ENCODE peak calls at places on chromosomes 2 and 18, in five cellular contexts. One of them, this sample, is unnamed. For H3K4me1, the result is how much of the 10 kb centered on the place peaks cover.

GRCh38 chr2:203583696-203584095 is 48.6 kb upstream of the RAPH1 start:
- DNase-seq in upper lobe of left lung: peak
- DNase-seq in stomach: no peak
- DNase-seq in sigmoid colon: no peak
- DNase-seq in tibial nerve: no peak
- DNase-seq in this sample: peak

GRCh38 chr2:20438334-20439192 is 8.3 kb upstream of the RHOB start:
- DNase-seq in stomach: no peak
- DNase-seq in upper lobe of left lung: peak
- DNase-seq in tibial nerve: peak
- DNase-seq in sigmoid colon: peak
- DNase-seq in this sample: peak

GRCh38 chr2:72367530-72368225 is 220.0 kb upstream of the CYP26B1 start:
- DNase-seq in upper lobe of left lung: peak
- DNase-seq in tibial nerve: peak
- DNase-seq in sigmoid colon: no peak
- DNase-seq in stomach: peak
- DNase-seq in this sample: peak

GRCh38 chr2:108927936-108928659 is 60.9 kb downstream of the EDAR start:
- DNase-seq in tibial nerve: peak
- DNase-seq in upper lobe of left lung: no peak
- DNase-seq in sigmoid colon: peak
- DNase-seq in stomach: peak
- DNase-seq in this sample: peak

GRCh38 chr18:43627833-43628370 is 350.6 kb upstream of the SYT4 start:
- DNase-seq in tibial nerve: no peak
- DNase-seq in stomach: no peak
- DNase-seq in sigmoid colon: no peak
- DNase-seq in upper lobe of left lung: no peak
- DNase-seq in this sample: no peak

GRCh38 chr18:4125939-4126250 is 329.2 kb downstream of the DLGAP1 start:
- DNase-seq in stomach: no peak
- DNase-seq in upper lobe of left lung: no peak
- DNase-seq in tibial nerve: no peak
- DNase-seq in sigmoid colon: no peak
- DNase-seq in this sample: no peak

GRCh38 chr2:73264332-73264606 is 20.0 kb downstream of the FBXO41 start:
- DNase-seq in tibial nerve: no peak
- DNase-seq in sigmoid colon: no peak
- DNase-seq in upper lobe of left lung: no peak
- DNase-seq in stomach: no peak
- DNase-seq in this sample: no peak

GRCh38 chr2:182300603-182301002 is 126.2 kb downstream of the PDE1A start:
- DNase-seq in tibial nerve: no peak
- DNase-seq in sigmoid colon: no peak
- DNase-seq in stomach: no peak
- DNase-seq in upper lobe of left lung: no peak
- DNase-seq in this sample: no peak

GRCh38 chr2:218017211-218018053 is 14.6 kb upstream of the TNS1 start:
- DNase-seq in tibial nerve: no peak
- DNase-seq in sigmoid colon: no peak
- DNase-seq in stomach: no peak
- DNase-seq in upper lobe of left lung: no peak
- DNase-seq in this sample: no peak

GRCh38 chr2:179410552-179411356 is 146.1 kb upstream of the SESTD1 start:
- DNase-seq in stomach: peak
- DNase-seq in tibial nerve: peak
- DNase-seq in upper lobe of left lung: peak
- DNase-seq in sigmoid colon: peak
- DNase-seq in this sample: peak

GRCh38 chr2:188346059-188346458 is 54.4 kb downstream of the GULP1 start:
- DNase-seq in stomach: no peak
- DNase-seq in upper lobe of left lung: no peak
- DNase-seq in sigmoid colon: no peak
- DNase-seq in tibial nerve: no peak
- DNase-seq in this sample: no peak

GRCh38 chr2:215401896-215402379 is 33.9 kb downstream of the FN1 start:
- DNase-seq in sigmoid colon: no peak
- DNase-seq in upper lobe of left lung: no peak
- DNase-seq in tibial nerve: peak
- DNase-seq in stomach: no peak
- DNase-seq in this sample: no peak

GRCh38 chr2:108257757-108258331 is 18.1 kb downstream of the SULT1C3 start:
- DNase-seq in stomach: no peak
- DNase-seq in tibial nerve: no peak
- DNase-seq in upper lobe of left lung: no peak
- DNase-seq in sigmoid colon: no peak
- DNase-seq in this sample: no peak

GRCh38 chr2:45027051-45027450 is 17.8 kb upstream of the SIX2 start:
- DNase-seq in tibial nerve: no peak
- DNase-seq in upper lobe of left lung: no peak
- DNase-seq in stomach: no peak
- DNase-seq in sigmoid colon: no peak
- DNase-seq in this sample: no peak

GRCh38 chr18:45628979-45629958 is 14.0 kb downstream of the SLC14A2 start:
- DNase-seq in sigmoid colon: no peak
- DNase-seq in stomach: no peak
- DNase-seq in upper lobe of left lung: no peak
- DNase-seq in tibial nerve: no peak
- DNase-seq in this sample: no peak
- TF ChIP-seq EP300 in sigmoid colon: no peak
- TF ChIP-seq EP300 in stomach: no peak
- TF ChIP-seq EP300 in upper lobe of left lung: no peak
- TF ChIP-seq EP300 in tibial nerve: no peak
- TF ChIP-seq EP300 in this sample: no peak

DNA sequence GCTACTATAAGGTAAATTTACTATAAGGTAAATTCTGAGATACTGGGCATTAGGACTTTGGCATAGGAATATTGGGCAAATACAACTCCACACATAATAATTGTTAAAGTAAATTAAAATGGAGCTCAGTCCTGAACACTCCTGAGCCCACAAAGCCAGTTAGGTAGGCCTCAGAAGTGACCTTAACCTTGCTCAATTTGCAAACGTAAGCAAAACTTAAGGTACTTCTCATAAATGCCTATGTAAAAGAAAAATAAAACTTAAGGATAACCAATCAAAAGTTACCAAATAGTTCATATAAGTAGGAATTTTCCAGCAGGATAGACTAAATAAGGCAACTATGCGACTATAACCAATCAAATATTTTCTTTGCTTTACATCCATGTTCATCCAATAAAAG is 197.7 kb downstream of the MC4R start:
- DNase-seq in upper lobe of left lung: no peak
- DNase-seq in tibial nerve: no peak
- DNase-seq in sigmoid colon: no peak
- DNase-seq in stomach: no peak
- DNase-seq in this sample: no peak
- H3K4me1 ChIP-seq in upper lobe of left lung: under half
- H3K4me1 ChIP-seq in tibial nerve: under half
- H3K4me1 ChIP-seq in sigmoid colon: under half
- H3K4me1 ChIP-seq in stomach: under half
- H3K4me1 ChIP-seq in this sample: under half

GRCh38 chr2:157876066-157876770 is at the start of gene ACVR1:
- DNase-seq in upper lobe of left lung: peak
- DNase-seq in stomach: peak
- DNase-seq in sigmoid colon: peak
- DNase-seq in tibial nerve: peak
- DNase-seq in this sample: peak
- TF ChIP-seq CTCF in upper lobe of left lung: peak
- TF ChIP-seq CTCF in stomach: peak
- TF ChIP-seq CTCF in sigmoid colon: no peak
- TF ChIP-seq CTCF in tibial nerve: peak
- TF ChIP-seq CTCF in this sample: peak

GRCh38 chr2:144468823-144469595 is 50.9 kb downstream of the ZEB2 start:
- DNase-seq in sigmoid colon: no peak
- DNase-seq in stomach: no peak
- DNase-seq in tibial nerve: no peak
- DNase-seq in upper lobe of left lung: no peak
- DNase-seq in this sample: no peak
- TF ChIP-seq EP300 in sigmoid colon: no peak
- TF ChIP-seq EP300 in stomach: no peak
- TF ChIP-seq EP300 in tibial nerve: no peak
- TF ChIP-seq EP300 in upper lobe of left lung: no peak
- TF ChIP-seq EP300 in this sample: no peak

DNA sequence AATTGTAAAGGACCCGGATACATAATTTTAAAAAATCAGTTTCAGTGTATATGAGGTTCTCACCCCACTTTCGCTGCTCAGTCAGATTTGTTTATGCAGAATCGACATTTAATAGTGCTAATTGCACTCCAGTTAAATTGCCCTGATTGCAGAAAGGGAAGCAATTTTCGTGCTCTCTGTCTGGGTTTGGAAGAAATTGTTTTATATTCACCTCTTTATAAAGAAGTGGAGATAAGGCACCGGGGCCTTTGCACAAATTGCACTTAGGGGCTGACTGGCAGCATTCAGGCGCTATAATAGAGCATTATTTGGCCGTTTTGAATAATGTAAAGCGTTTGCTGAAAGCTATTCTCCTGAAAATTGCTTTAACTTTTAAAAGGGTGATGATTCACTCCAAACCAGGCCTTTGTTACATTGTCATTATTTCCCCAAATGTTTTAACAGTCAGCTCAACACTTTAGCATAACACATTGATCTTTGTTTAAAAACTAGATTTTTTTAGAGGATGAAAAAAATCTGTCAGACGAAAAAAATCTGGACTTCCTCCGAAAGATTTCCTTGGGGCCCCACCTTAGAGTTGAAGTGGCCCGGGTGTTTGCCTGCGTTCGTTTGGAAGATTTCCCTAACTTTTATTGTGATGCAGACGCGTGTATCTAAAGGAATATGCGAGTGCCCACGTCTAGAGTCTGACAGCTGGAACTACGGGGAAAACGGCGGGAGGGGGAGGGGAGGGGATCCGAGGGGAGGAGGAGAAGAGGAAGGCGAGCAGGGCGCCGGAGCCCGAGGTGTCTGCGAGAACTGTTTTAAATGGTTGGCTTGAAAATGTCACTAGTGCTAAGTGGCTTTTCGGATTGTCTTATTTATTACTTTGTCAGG is 2.8 kb upstream of the SP9 start:
- DNase-seq in stomach: no peak
- DNase-seq in tibial nerve: no peak
- DNase-seq in upper lobe of left lung: no peak
- DNase-seq in sigmoid colon: no peak
- DNase-seq in this sample: no peak
- H3K4me1 ChIP-seq in stomach: half or more
- H3K4me1 ChIP-seq in tibial nerve: under half
- H3K4me1 ChIP-seq in upper lobe of left lung: under half
- H3K4me1 ChIP-seq in sigmoid colon: half or more
- H3K4me1 ChIP-seq in this sample: under half

This sample was measured in transverse colon.